ENCODE peak calls at places on chromosomes 11 and 22, in ten cellular contexts. E is body of pancreas; Z is psoas muscle; M is keratinocyte; I is lower lobe of right lung; Y is right lobe of liver; K is effector memory CD4-positive, alpha-beta T cell; L is sigmoid colon; B is colonic mucosa; V is transverse colon. Q is an unnamed sample.

GRCh38 chr11:67372232-67372992 is 986 bp downstream of the CLCF1 start:
- DNase-seq in E (peak; percentile 47), Z (peak; percentile 51), M (no peak), I (peak; percentile 67), Y (no peak), K (no peak), L (peak; percentile 73), B (no peak), V (no peak), Q (no peak)

GRCh38 chr11:74037309-74037708 is 28.4 kb upstream of the UCP3 start:
- DNase-seq in E (no peak), Z (no peak), M (no peak), I (no peak), Y (no peak), K (no peak), L (no peak), B (no peak), V (no peak), Q (no peak)

GRCh38 chr11:94638902-94639373 is 71.8 kb downstream of the PIWIL4 start:
- DNase-seq in E (no peak), Z (no peak), M (no peak), I (no peak), Y (no peak), K (no peak), L (no peak), B (no peak), V (no peak), Q (no peak)

GRCh38 chr11:1237851-1238250 is 15.0 kb downstream of the MUC5B start:
- DNase-seq in E (no peak), Z (no peak), M (no peak), I (no peak), Y (no peak), K (no peak), L (no peak), B (no peak), V (no peak), Q (no peak)

GRCh38 chr11:67507242-67507890 is 596 bp downstream of the CDK2AP2 start:
- DNase-seq in E (peak; percentile 85), Z (no peak), M (peak; percentile 86), I (no peak), Y (no peak), K (no peak), L (peak; percentile 88), B (peak; percentile 93), V (peak; percentile 89), Q (peak; percentile 84)

GRCh38 chr22:30234786-30235470 is 11.6 kb downstream of the LIF start:
- DNase-seq in E (peak; percentile 73), Z (no peak), M (no peak), I (no peak), Y (no peak), K (no peak), L (no peak), B (no peak), V (no peak), Q (no peak)

GRCh38 chr11:61079416-61080150 is 22.7 kb upstream of the CD5 start:
- DNase-seq in E (no peak), Z (no peak), M (no peak), I (no peak), Y (peak; percentile 31), K (no peak), L (no peak), B (no peak), V (no peak), Q (no peak)

GRCh38 chr22:25177226-25177625 is 22.4 kb upstream of the CRYBB3 start:
- DNase-seq in E (no peak), Z (no peak), M (no peak), I (no peak), Y (no peak), K (no peak), L (no peak), B (no peak), V (no peak), Q (no peak)

GRCh38 chr11:122161191-122161590 is 45.2 kb upstream of the BLID start:
- DNase-seq in E (no peak), Z (no peak), M (no peak), I (no peak), Y (no peak), K (no peak), L (no peak), B (no peak), V (no peak), Q (no peak)

GRCh38 chr11:122159173-122159701 is 43.2 kb upstream of the BLID start:
- DNase-seq in E (no peak), Z (no peak), M (no peak), I (no peak), Y (no peak), K (no peak), L (peak; percentile 64), B (no peak), V (no peak), Q (no peak)

GRCh38 chr11:122162095-122162494 is 46.1 kb upstream of the BLID start:
- DNase-seq in E (no peak), Z (no peak), M (no peak), I (no peak), Y (no peak), K (no peak), L (no peak), B (no peak), V (no peak), Q (no peak)

GRCh38 chr11:122157540-122158173 is 41.6 kb upstream of the BLID start:
- DNase-seq in E (no peak), Z (no peak), M (no peak), I (no peak), Y (no peak), K (no peak), L (no peak), B (no peak), V (no peak), Q (no peak)

GRCh38 chr11:122159861-122160260 is 43.8 kb upstream of the BLID start:
- DNase-seq in E (no peak), Z (no peak), M (no peak), I (no peak), Y (no peak), K (no peak), L (no peak), B (no peak), V (no peak), Q (no peak)
- H3K4me1 ChIP-seq in E (no peaks in the 10 kb centered on the region), Z (peaks cover 10% of the 10 kb centered on the region), M (peaks cover 80% of the 10 kb centered on the region), I (no peaks in the 10 kb centered on the region), Y (no peaks in the 10 kb centered on the region), K (no peaks in the 10 kb centered on the region), L (peaks cover 48% of the 10 kb centered on the region), B (no peaks in the 10 kb centered on the region), V (peaks cover 3% of the 10 kb centered on the region), Q (peaks cover 5% of the 10 kb centered on the region)

DNA sequence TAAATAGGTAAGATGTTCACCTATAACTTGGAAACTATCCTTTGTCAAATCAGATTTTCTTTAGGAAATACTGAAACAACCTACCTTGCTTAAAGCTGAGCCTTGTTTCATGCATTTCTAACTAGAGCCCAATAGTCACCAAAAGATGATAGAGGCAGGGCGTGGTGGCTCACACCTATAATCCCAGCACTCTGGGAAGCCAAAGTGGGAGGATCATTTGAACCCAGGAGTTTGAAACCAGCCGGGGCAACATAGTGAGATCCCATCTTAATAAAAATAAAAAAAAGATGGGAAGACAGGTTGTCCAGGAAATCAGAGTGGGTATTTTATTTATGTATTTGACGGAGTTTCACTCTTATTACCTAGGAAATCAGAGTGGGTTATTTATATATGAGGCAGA is 38.3 kb downstream of the DDX6 start:
- DNase-seq in E (no peak), Z (no peak), M (no peak), I (no peak), Y (no peak), K (no peak), L (no peak), B (no peak), V (no peak), Q (no peak)
- H3K36me3 ChIP-seq in E (peaks cover 22% of the 10 kb centered on the region), Z (peaks cover 96% of the 10 kb centered on the region), M (peaks cover 19% of the 10 kb centered on the region), I (peaks cover 93% of the 10 kb centered on the region), Y (peaks cover 57% of the 10 kb centered on the region), K (peaks cover 87% of the 10 kb centered on the region), L (peaks cover 25% of the 10 kb centered on the region), B (peaks cover 14% of the 10 kb centered on the region), V (peaks cover 70% of the 10 kb centered on the region), Q (peaks cover 84% of the 10 kb centered on the region)

GRCh38 chr11:5198285-5198684 is 2.2 kb downstream of the OR51V1 start:
- DNase-seq in E (no peak), Z (no peak), M (no peak), I (no peak), Y (no peak), K (no peak), L (no peak), B (no peak), V (no peak), Q (no peak)

GRCh38 chr11:5196067-5196466 is 4.4 kb downstream of the OR51V1 start:
- DNase-seq in E (no peak), Z (no peak), M (no peak), I (no peak), Y (no peak), K (no peak), L (no peak), B (no peak), V (no peak), Q (no peak)

GRCh38 chr11:5200582-5200981 is at the start of gene OR51V1:
- DNase-seq in E (no peak), Z (no peak), M (no peak), I (no peak), Y (no peak), K (no peak), L (no peak), B (no peak), V (no peak), Q (no peak)

GRCh38 chr11:5197538-5197937 is 2.9 kb downstream of the OR51V1 start:
- DNase-seq in E (no peak), Z (no peak), M (no peak), I (no peak), Y (no peak), K (no peak), L (no peak), B (no peak), V (no peak), Q (no peak)

DNA sequence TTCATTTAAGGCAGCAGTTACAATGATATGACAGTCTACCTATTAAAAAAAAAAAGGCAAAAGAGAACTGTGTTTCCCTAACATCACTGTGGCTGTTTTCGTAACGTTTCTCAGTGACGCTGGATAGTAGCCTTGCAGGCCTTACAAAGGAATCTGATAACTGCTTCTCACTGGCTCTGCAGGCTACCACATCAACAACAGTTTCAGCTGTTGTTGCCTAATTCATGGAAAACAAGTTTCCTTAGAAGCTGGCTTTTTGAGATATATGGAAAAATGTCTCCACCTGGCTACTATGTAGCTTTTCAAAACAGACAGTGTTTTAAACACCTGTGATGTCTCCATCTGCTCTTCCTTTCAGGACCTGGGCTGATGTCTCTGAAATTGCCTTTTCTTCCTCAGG is 3.8 kb downstream of the OR51V1 start:
- DNase-seq in E (no peak), Z (no peak), M (no peak), I (no peak), Y (no peak), K (no peak), L (no peak), B (no peak), V (no peak), Q (no peak)
- H3K4me1 ChIP-seq in E (no peaks in the 10 kb centered on the region), Z (no peaks in the 10 kb centered on the region), M (no peaks in the 10 kb centered on the region), I (no peaks in the 10 kb centered on the region), Y (no peaks in the 10 kb centered on the region), K (no peaks in the 10 kb centered on the region), L (no peaks in the 10 kb centered on the region), B (no peaks in the 10 kb centered on the region), V (no peaks in the 10 kb centered on the region), Q (no peaks in the 10 kb centered on the region)

GRCh38 chr22:24077416-24077815 is 66.3 kb downstream of the CABIN1 start:
- DNase-seq in E (no peak), Z (no peak), M (no peak), I (no peak), Y (no peak), K (no peak), L (peak; percentile 30), B (no peak), V (no peak), Q (no peak)

GRCh38 chr22:24088796-24089195 is 77.7 kb downstream of the CABIN1 start:
- DNase-seq in E (no peak), Z (no peak), M (no peak), I (no peak), Y (no peak), K (no peak), L (peak; percentile 4), B (no peak), V (no peak), Q (no peak)

GRCh38 chr22:24087071-24087795 is 76.1 kb downstream of the CABIN1 start:
- DNase-seq in E (no peak), Z (no peak), M (no peak), I (no peak), Y (no peak), K (no peak), L (peak; percentile 56), B (no peak), V (no peak), Q (no peak)

GRCh38 chr22:24086310-24086709 is 75.2 kb downstream of the CABIN1 start:
- DNase-seq in E (no peak), Z (no peak), M (no peak), I (peak; percentile 38), Y (no peak), K (no peak), L (peak; percentile 29), B (no peak), V (no peak), Q (no peak)

DNA sequence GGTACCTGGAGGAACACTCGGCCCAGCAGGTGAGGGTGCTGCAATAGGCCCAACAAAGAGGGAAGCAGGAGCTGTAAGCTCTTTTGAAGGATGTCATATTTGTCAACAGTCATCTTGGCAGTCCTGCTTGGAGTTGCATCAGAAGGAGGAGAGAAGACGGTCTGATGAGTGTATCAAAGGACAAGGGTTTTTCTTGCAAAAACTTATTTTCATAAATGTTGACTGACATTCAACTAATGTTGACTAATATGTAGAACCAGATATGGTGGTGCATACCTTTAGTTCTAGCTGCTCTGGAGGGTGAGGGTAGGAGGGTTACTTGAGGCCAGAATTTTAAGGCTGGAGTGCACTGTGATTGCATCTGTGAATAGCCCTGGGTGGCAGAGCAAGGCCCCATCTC is 72.3 kb downstream of the CABIN1 start:
- DNase-seq in E (no peak), Z (no peak), M (no peak), I (no peak), Y (no peak), K (no peak), L (no peak), B (no peak), V (no peak), Q (no peak)
- H3K36me3 ChIP-seq in E (no peaks in the 10 kb centered on the region), Z (peaks cover 80% of the 10 kb centered on the region), M (peaks cover 34% of the 10 kb centered on the region), I (peaks cover 87% of the 10 kb centered on the region), Y (peaks cover 36% of the 10 kb centered on the region), K (peaks cover 58% of the 10 kb centered on the region), L (peaks cover 29% of the 10 kb centered on the region), B (peaks cover 30% of the 10 kb centered on the region), V (peaks cover 49% of the 10 kb centered on the region), Q (peaks cover 63% of the 10 kb centered on the region)